ENCODE peak calls at places on chromosomes 11 and 22, in ten cellular contexts. One of them, this sample, is unnamed.

GRCh38 chr11:44316388-44317240 is 6.7 kb upstream of the ALX4 start:
- DNase-seq in uterus: peak; percentile 41
- DNase-seq in CD8-positive, alpha-beta T cell: no peak
- DNase-seq in GM23338: peak; percentile 74
- DNase-seq in ovary: no peak
- DNase-seq in spleen: peak; percentile 74
- DNase-seq in upper lobe of right lung: peak; percentile 67
- DNase-seq in lower lobe of right lung: no peak
- DNase-seq in CD4-positive, CD25-positive, alpha-beta regulatory T cell: no peak
- DNase-seq in lung: no peak
- DNase-seq in this sample: no peak

GRCh38 chr11:124799384-124800225 is 601 bp downstream of the MSANTD2 start:
- DNase-seq in lower lobe of right lung: peak; percentile 63
- DNase-seq in CD4-positive, CD25-positive, alpha-beta regulatory T cell: peak; percentile 50
- DNase-seq in CD8-positive, alpha-beta T cell: peak; percentile 7
- DNase-seq in spleen: peak; percentile 90
- DNase-seq in GM23338: peak; percentile 65
- DNase-seq in uterus: peak; percentile 24
- DNase-seq in upper lobe of right lung: peak; percentile 76
- DNase-seq in lung: peak; percentile 39
- DNase-seq in ovary: peak; percentile 22
- DNase-seq in this sample: peak; percentile 62

GRCh38 chr22:36453266-36453607 is 28.2 kb downstream of the TXN2 start:
- DNase-seq in CD4-positive, CD25-positive, alpha-beta regulatory T cell: no peak
- DNase-seq in ovary: no peak
- DNase-seq in CD8-positive, alpha-beta T cell: no peak
- DNase-seq in lung: no peak
- DNase-seq in uterus: no peak
- DNase-seq in GM23338: no peak
- DNase-seq in spleen: no peak
- DNase-seq in upper lobe of right lung: no peak
- DNase-seq in lower lobe of right lung: no peak
- DNase-seq in this sample: no peak

GRCh38 chr11:11253995-11254394 is 99.1 kb downstream of the CSNK2A3 start:
- DNase-seq in GM23338: no peak
- DNase-seq in CD4-positive, CD25-positive, alpha-beta regulatory T cell: no peak
- DNase-seq in lung: no peak
- DNase-seq in upper lobe of right lung: no peak
- DNase-seq in uterus: no peak
- DNase-seq in CD8-positive, alpha-beta T cell: no peak
- DNase-seq in lower lobe of right lung: no peak
- DNase-seq in ovary: no peak
- DNase-seq in spleen: no peak
- DNase-seq in this sample: no peak

GRCh38 chr11:100876826-100877545 is 189.9 kb downstream of the ARHGAP42 start:
- DNase-seq in lower lobe of right lung: no peak
- DNase-seq in GM23338: peak; percentile 28
- DNase-seq in CD8-positive, alpha-beta T cell: no peak
- DNase-seq in ovary: no peak
- DNase-seq in CD4-positive, CD25-positive, alpha-beta regulatory T cell: no peak
- DNase-seq in spleen: no peak
- DNase-seq in lung: no peak
- DNase-seq in uterus: no peak
- DNase-seq in upper lobe of right lung: no peak
- DNase-seq in this sample: no peak

GRCh38 chr22:23591203-23591791 is 11.2 kb upstream of the IGLL1 start:
- DNase-seq in lower lobe of right lung: peak; percentile 62
- DNase-seq in spleen: peak; percentile 82
- DNase-seq in lung: peak; percentile 47
- DNase-seq in uterus: no peak
- DNase-seq in GM23338: peak; percentile 85
- DNase-seq in CD8-positive, alpha-beta T cell: peak; percentile 41
- DNase-seq in ovary: peak; percentile 92
- DNase-seq in upper lobe of right lung: peak; percentile 78
- DNase-seq in CD4-positive, CD25-positive, alpha-beta regulatory T cell: peak; percentile 27
- DNase-seq in this sample: peak; percentile 62

GRCh38 chr11:45511566-45511965 is 153.9 kb downstream of the CHST1 start:
- DNase-seq in spleen: no peak
- DNase-seq in lung: no peak
- DNase-seq in uterus: no peak
- DNase-seq in upper lobe of right lung: no peak
- DNase-seq in GM23338: no peak
- DNase-seq in ovary: no peak
- DNase-seq in CD8-positive, alpha-beta T cell: no peak
- DNase-seq in CD4-positive, CD25-positive, alpha-beta regulatory T cell: no peak
- DNase-seq in lower lobe of right lung: no peak
- DNase-seq in this sample: no peak

GRCh38 chr22:31544481-31545480 is 48.4 kb downstream of the SFI1 start:
- DNase-seq in GM23338: no peak
- DNase-seq in CD8-positive, alpha-beta T cell: no peak
- DNase-seq in lower lobe of right lung: no peak
- DNase-seq in upper lobe of right lung: no peak
- DNase-seq in lung: no peak
- DNase-seq in CD4-positive, CD25-positive, alpha-beta regulatory T cell: no peak
- DNase-seq in uterus: no peak
- DNase-seq in spleen: no peak
- DNase-seq in ovary: no peak
- DNase-seq in this sample: no peak

GRCh38 chr11:32154275-32154674 is 63.4 kb downstream of the RCN1 start:
- DNase-seq in CD4-positive, CD25-positive, alpha-beta regulatory T cell: no peak
- DNase-seq in upper lobe of right lung: no peak
- DNase-seq in spleen: no peak
- DNase-seq in uterus: no peak
- DNase-seq in GM23338: peak; percentile 14
- DNase-seq in lower lobe of right lung: no peak
- DNase-seq in CD8-positive, alpha-beta T cell: no peak
- DNase-seq in lung: no peak
- DNase-seq in ovary: no peak
- DNase-seq in this sample: no peak

GRCh38 chr22:49344196-49344595 is 483.5 kb downstream of the BRD1 start:
- DNase-seq in upper lobe of right lung: no peak
- DNase-seq in CD4-positive, CD25-positive, alpha-beta regulatory T cell: no peak
- DNase-seq in uterus: no peak
- DNase-seq in GM23338: no peak
- DNase-seq in lower lobe of right lung: no peak
- DNase-seq in CD8-positive, alpha-beta T cell: no peak
- DNase-seq in lung: no peak
- DNase-seq in ovary: no peak
- DNase-seq in spleen: no peak
- DNase-seq in this sample: no peak

GRCh38 chr11:123460006-123460700 is 30.1 kb downstream of the GRAMD1B start:
- DNase-seq in lower lobe of right lung: no peak
- DNase-seq in uterus: no peak
- DNase-seq in GM23338: no peak
- DNase-seq in spleen: no peak
- DNase-seq in lung: no peak
- DNase-seq in CD4-positive, CD25-positive, alpha-beta regulatory T cell: no peak
- DNase-seq in ovary: no peak
- DNase-seq in CD8-positive, alpha-beta T cell: no peak
- DNase-seq in upper lobe of right lung: no peak
- DNase-seq in this sample: no peak

GRCh38 chr11:102422817-102423725 is 29.5 kb downstream of the TMEM123 start:
- DNase-seq in lower lobe of right lung: no peak
- DNase-seq in CD8-positive, alpha-beta T cell: no peak
- DNase-seq in CD4-positive, CD25-positive, alpha-beta regulatory T cell: no peak
- DNase-seq in upper lobe of right lung: no peak
- DNase-seq in GM23338: no peak
- DNase-seq in lung: no peak
- DNase-seq in uterus: no peak
- DNase-seq in ovary: no peak
- DNase-seq in spleen: no peak
- DNase-seq in this sample: no peak

GRCh38 chr22:40476341-40476740 is 105.9 kb downstream of the SGSM3 start:
- DNase-seq in CD8-positive, alpha-beta T cell: no peak
- DNase-seq in ovary: no peak
- DNase-seq in spleen: no peak
- DNase-seq in lung: no peak
- DNase-seq in upper lobe of right lung: no peak
- DNase-seq in CD4-positive, CD25-positive, alpha-beta regulatory T cell: no peak
- DNase-seq in lower lobe of right lung: no peak
- DNase-seq in GM23338: no peak
- DNase-seq in uterus: no peak
- DNase-seq in this sample: no peak

GRCh38 chr11:44631831-44632230 is 66.4 kb downstream of the CD82 start:
- DNase-seq in lung: peak; percentile 26
- DNase-seq in GM23338: no peak
- DNase-seq in spleen: peak; percentile 37
- DNase-seq in lower lobe of right lung: no peak
- DNase-seq in CD8-positive, alpha-beta T cell: no peak
- DNase-seq in upper lobe of right lung: peak; percentile 36
- DNase-seq in CD4-positive, CD25-positive, alpha-beta regulatory T cell: no peak
- DNase-seq in ovary: no peak
- DNase-seq in uterus: no peak
- DNase-seq in this sample: no peak

GRCh38 chr22:48566741-48567140 is 1260.9 kb downstream of the BRD1 start:
- DNase-seq in spleen: no peak
- DNase-seq in CD4-positive, CD25-positive, alpha-beta regulatory T cell: no peak
- DNase-seq in GM23338: no peak
- DNase-seq in upper lobe of right lung: no peak
- DNase-seq in lower lobe of right lung: peak; percentile 4
- DNase-seq in CD8-positive, alpha-beta T cell: no peak
- DNase-seq in lung: no peak
- DNase-seq in ovary: no peak
- DNase-seq in uterus: no peak
- DNase-seq in this sample: no peak

GRCh38 chr22:49767355-49768062 is 60.2 kb downstream of the BRD1 start:
- DNase-seq in spleen: peak; percentile 62
- DNase-seq in CD8-positive, alpha-beta T cell: no peak
- DNase-seq in ovary: peak; percentile 15
- DNase-seq in CD4-positive, CD25-positive, alpha-beta regulatory T cell: peak; percentile 36
- DNase-seq in GM23338: peak; percentile 82
- DNase-seq in upper lobe of right lung: peak; percentile 54
- DNase-seq in lung: no peak
- DNase-seq in uterus: no peak
- DNase-seq in lower lobe of right lung: peak; percentile 50
- DNase-seq in this sample: peak; percentile 35

GRCh38 chr11:85766801-85767200 is 44.1 kb downstream of the SYTL2 start:
- DNase-seq in lower lobe of right lung: no peak
- DNase-seq in lung: no peak
- DNase-seq in GM23338: no peak
- DNase-seq in upper lobe of right lung: no peak
- DNase-seq in ovary: no peak
- DNase-seq in CD8-positive, alpha-beta T cell: no peak
- DNase-seq in spleen: no peak
- DNase-seq in uterus: no peak
- DNase-seq in CD4-positive, CD25-positive, alpha-beta regulatory T cell: no peak
- DNase-seq in this sample: no peak

GRCh38 chr22:39150848-39151215 is 1.6 kb downstream of the CBX7 start:
- DNase-seq in spleen: peak; percentile 51
- DNase-seq in GM23338: no peak
- DNase-seq in lung: no peak
- DNase-seq in ovary: no peak
- DNase-seq in CD4-positive, CD25-positive, alpha-beta regulatory T cell: no peak
- DNase-seq in CD8-positive, alpha-beta T cell: no peak
- DNase-seq in uterus: no peak
- DNase-seq in upper lobe of right lung: peak; percentile 35
- DNase-seq in lower lobe of right lung: no peak
- DNase-seq in this sample: no peak
- H3K4me1 ChIP-seq in spleen: peaks cover 68% of the 10 kb centered on the region
- H3K4me1 ChIP-seq in GM23338: peaks cover 30% of the 10 kb centered on the region
- H3K4me1 ChIP-seq in lung: no peaks in the 10 kb centered on the region
- H3K4me1 ChIP-seq in ovary: peaks cover 23% of the 10 kb centered on the region
- H3K4me1 ChIP-seq in CD4-positive, CD25-positive, alpha-beta regulatory T cell: peaks cover 71% of the 10 kb centered on the region
- H3K4me1 ChIP-seq in CD8-positive, alpha-beta T cell: peaks cover 69% of the 10 kb centered on the region
- H3K4me1 ChIP-seq in uterus: peaks cover 24% of the 10 kb centered on the region
- H3K4me1 ChIP-seq in upper lobe of right lung: peaks cover 54% of the 10 kb centered on the region
- H3K4me1 ChIP-seq in lower lobe of right lung: peaks cover 62% of the 10 kb centered on the region
- H3K4me1 ChIP-seq in this sample: no peaks in the 10 kb centered on the region

GRCh38 chr11:1569251-1569780 is 2.8 kb downstream of the DUSP8 start:
- DNase-seq in uterus: no peak
- DNase-seq in CD4-positive, CD25-positive, alpha-beta regulatory T cell: no peak
- DNase-seq in GM23338: no peak
- DNase-seq in lung: no peak
- DNase-seq in lower lobe of right lung: no peak
- DNase-seq in ovary: no peak
- DNase-seq in spleen: peak; percentile 64
- DNase-seq in upper lobe of right lung: peak; percentile 44
- DNase-seq in CD8-positive, alpha-beta T cell: no peak
- DNase-seq in this sample: no peak

GRCh38 chr11:1570531-1570895 is 1.6 kb downstream of the DUSP8 start:
- DNase-seq in CD8-positive, alpha-beta T cell: no peak
- DNase-seq in lung: no peak
- DNase-seq in ovary: no peak
- DNase-seq in upper lobe of right lung: no peak
- DNase-seq in spleen: no peak
- DNase-seq in lower lobe of right lung: no peak
- DNase-seq in uterus: peak; percentile 18
- DNase-seq in GM23338: no peak
- DNase-seq in CD4-positive, CD25-positive, alpha-beta regulatory T cell: no peak
- DNase-seq in this sample: no peak

GRCh38 chr11:1570896-1571759 is 943 bp downstream of the DUSP8 start:
- DNase-seq in lung: no peak
- DNase-seq in spleen: peak; percentile 82
- DNase-seq in uterus: peak; percentile 29
- DNase-seq in lower lobe of right lung: no peak
- DNase-seq in GM23338: peak; percentile 70
- DNase-seq in CD8-positive, alpha-beta T cell: no peak
- DNase-seq in CD4-positive, CD25-positive, alpha-beta regulatory T cell: peak; percentile 42
- DNase-seq in upper lobe of right lung: peak; percentile 68
- DNase-seq in ovary: no peak
- DNase-seq in this sample: peak; percentile 79

GRCh38 chr11:1568451-1568911 is 3.6 kb downstream of the DUSP8 start:
- DNase-seq in spleen: peak; percentile 81
- DNase-seq in CD4-positive, CD25-positive, alpha-beta regulatory T cell: no peak
- DNase-seq in lung: no peak
- DNase-seq in CD8-positive, alpha-beta T cell: peak; percentile 55
- DNase-seq in lower lobe of right lung: no peak
- DNase-seq in uterus: no peak
- DNase-seq in ovary: no peak
- DNase-seq in GM23338: peak; percentile 91
- DNase-seq in upper lobe of right lung: peak; percentile 63
- DNase-seq in this sample: peak; percentile 44

GRCh38 chr11:1570001-1570453 is 2.0 kb downstream of the DUSP8 start:
- DNase-seq in upper lobe of right lung: no peak
- DNase-seq in CD4-positive, CD25-positive, alpha-beta regulatory T cell: no peak
- DNase-seq in lower lobe of right lung: no peak
- DNase-seq in spleen: peak; percentile 69
- DNase-seq in CD8-positive, alpha-beta T cell: no peak
- DNase-seq in lung: no peak
- DNase-seq in GM23338: no peak
- DNase-seq in uterus: no peak
- DNase-seq in ovary: no peak
- DNase-seq in this sample: peak; percentile 70
- H3K4me3 ChIP-seq in upper lobe of right lung: no peak overlapping the region
- H3K4me3 ChIP-seq in CD4-positive, CD25-positive, alpha-beta regulatory T cell: no peak overlapping the region
- H3K4me3 ChIP-seq in lower lobe of right lung: no peak overlapping the region
- H3K4me3 ChIP-seq in spleen: no peak overlapping the region
- H3K4me3 ChIP-seq in CD8-positive, alpha-beta T cell: no peak overlapping the region
- H3K4me3 ChIP-seq in lung: no peak overlapping the region
- H3K4me3 ChIP-seq in GM23338: no peak overlapping the region
- H3K4me3 ChIP-seq in uterus: no peak overlapping the region
- H3K4me3 ChIP-seq in ovary: no peak overlapping the region
- H3K4me3 ChIP-seq in this sample: no peak overlapping the region

GRCh38 chr11:3037041-3037944 is 19.9 kb downstream of the CARS1 start:
- DNase-seq in CD4-positive, CD25-positive, alpha-beta regulatory T cell: peak; percentile 20
- DNase-seq in uterus: peak; percentile 75
- DNase-seq in CD8-positive, alpha-beta T cell: no peak
- DNase-seq in ovary: peak; percentile 74
- DNase-seq in spleen: peak; percentile 86
- DNase-seq in lung: peak; percentile 68
- DNase-seq in upper lobe of right lung: peak; percentile 87
- DNase-seq in GM23338: peak; percentile 96
- DNase-seq in lower lobe of right lung: peak; percentile 86
- DNase-seq in this sample: peak; percentile 87
- H3K4me1 ChIP-seq in CD4-positive, CD25-positive, alpha-beta regulatory T cell: no peaks in the 10 kb centered on the region
- H3K4me1 ChIP-seq in uterus: no peaks in the 10 kb centered on the region
- H3K4me1 ChIP-seq in CD8-positive, alpha-beta T cell: peaks cover 6% of the 10 kb centered on the region
- H3K4me1 ChIP-seq in ovary: no peaks in the 10 kb centered on the region
- H3K4me1 ChIP-seq in spleen: peaks cover 27% of the 10 kb centered on the region
- H3K4me1 ChIP-seq in lung: no peaks in the 10 kb centered on the region
- H3K4me1 ChIP-seq in upper lobe of right lung: peaks cover 9% of the 10 kb centered on the region
- H3K4me1 ChIP-seq in GM23338: no peaks in the 10 kb centered on the region
- H3K4me1 ChIP-seq in lower lobe of right lung: peaks cover 11% of the 10 kb centered on the region
- H3K4me1 ChIP-seq in this sample: no peaks in the 10 kb centered on the region

GRCh38 chr22:44755418-44755817 is 3.0 kb downstream of the ARHGAP8 start:
- DNase-seq in lung: peak; percentile 28
- DNase-seq in uterus: no peak
- DNase-seq in lower lobe of right lung: no peak
- DNase-seq in ovary: no peak
- DNase-seq in CD4-positive, CD25-positive, alpha-beta regulatory T cell: no peak
- DNase-seq in upper lobe of right lung: no peak
- DNase-seq in CD8-positive, alpha-beta T cell: no peak
- DNase-seq in GM23338: no peak
- DNase-seq in spleen: peak; percentile 59
- DNase-seq in this sample: no peak
- H3K4me3 ChIP-seq in lung: no peak overlapping the region
- H3K4me3 ChIP-seq in uterus: no peak overlapping the region
- H3K4me3 ChIP-seq in lower lobe of right lung: no peak overlapping the region
- H3K4me3 ChIP-seq in ovary: no peak overlapping the region
- H3K4me3 ChIP-seq in CD4-positive, CD25-positive, alpha-beta regulatory T cell: no peak overlapping the region
- H3K4me3 ChIP-seq in upper lobe of right lung: no peak overlapping the region
- H3K4me3 ChIP-seq in CD8-positive, alpha-beta T cell: no peak overlapping the region
- H3K4me3 ChIP-seq in GM23338: peak overlapping the region; percentile 44
- H3K4me3 ChIP-seq in spleen: no peak overlapping the region
- H3K4me3 ChIP-seq in this sample: no peak overlapping the region